ENCODE peak calls at places on chromosome 7, in six cellular contexts. T, K, Y, G, W and C are unnamed samples.

GRCh38 chr7:127588019-127588696 is at the start of gene ARF5:
- DNase-seq in G (peak; percentile 90), K (peak; percentile 86), T (peak; percentile 84), Y (peak; percentile 89), W (peak; percentile 86), C (peak; percentile 86)

GRCh38 chr7:30170460-30171197 is 35.8 kb downstream of the MTURN start:
- DNase-seq in T (no peak), Y (no peak), K (no peak), W (no peak), G (no peak), C (no peak)

GRCh38 chr7:150340875-150341262 is 560 bp downstream of the RARRES2 start:
- DNase-seq in Y (no peak), W (no peak), T (no peak), K (no peak), G (no peak), C (no peak)

GRCh38 chr7:117010375-117011133 is 57.3 kb downstream of the ST7 start:
- DNase-seq in Y (no peak), T (no peak), W (no peak), K (no peak), G (no peak), C (no peak)

GRCh38 chr7:79734158-79734557 is 280.7 kb upstream of the MAGI2 start:
- DNase-seq in W (no peak), T (no peak), Y (no peak), G (no peak), K (no peak), C (no peak)

GRCh38 chr7:147586526-147586925 is 1004.0 kb upstream of the C7orf33 start:
- DNase-seq in K (no peak), T (no peak), W (no peak), G (no peak), Y (no peak), C (no peak)

GRCh38 chr7:38195804-38196595 is 18.0 kb downstream of the STARD3NL start:
- DNase-seq in G (no peak), W (no peak), Y (no peak), K (no peak), T (no peak), C (no peak)

GRCh38 chr7:18128846-18129245 is 101.2 kb upstream of the PRPS1L1 start:
- DNase-seq in W (no peak), Y (no peak), G (no peak), T (no peak), K (no peak), C (no peak)

GRCh38 chr7:115851291-115851690 is 179.3 kb downstream of the TFEC start:
- DNase-seq in Y (no peak), T (no peak), W (peak; percentile 27), G (no peak), K (no peak), C (no peak)

GRCh38 chr7:29620531-29620930 is 56.9 kb downstream of the PRR15 start:
- DNase-seq in G (no peak), T (no peak), Y (no peak), K (no peak), W (no peak), C (no peak)

GRCh38 chr7:100115026-100115425 is 4.1 kb downstream of the TAF6 start:
- DNase-seq in Y (no peak), K (no peak), T (no peak), W (no peak), G (no peak), C (no peak)

GRCh38 chr7:80347173-80347572 is 164.7 kb downstream of the GNAT3 start:
- DNase-seq in K (no peak), G (no peak), W (no peak), Y (no peak), T (no peak), C (no peak)

GRCh38 chr7:2247141-2247985 is 5.3 kb downstream of the NUDT1 start:
- DNase-seq in Y (no peak), K (no peak), W (peak; percentile 51), T (no peak), G (no peak), C (no peak)

GRCh38 chr7:12391922-12392615 is 11.6 kb downstream of the VWDE start:
- DNase-seq in W (no peak), Y (no peak), T (no peak), G (no peak), K (no peak), C (no peak)

GRCh38 chr7:6294839-6295238 is 22.4 kb upstream of the CYTH3 start:
- DNase-seq in W (no peak), T (no peak), K (no peak), Y (no peak), G (no peak), C (no peak)

GRCh38 chr7:66627151-66627681 is 1.5 kb upstream of the KCTD7 start:
- DNase-seq in Y (no peak), G (no peak), W (peak; percentile 52), K (no peak), T (no peak), C (no peak)

GRCh38 chr7:7595451-7595850 is 28.8 kb downstream of the MIOS start:
- DNase-seq in W (peak; percentile 55), Y (no peak), T (peak; percentile 53), G (no peak), K (no peak), C (peak; percentile 45)

GRCh38 chr7:111172573-111172972 is 81.6 kb downstream of the LRRN3 start:
- DNase-seq in K (no peak), Y (no peak), T (no peak), W (no peak), G (no peak), C (no peak)

GRCh38 chr7:45699726-45700390 is 125.7 kb downstream of the ADCY1 start:
- DNase-seq in Y (no peak), K (peak; percentile 16), W (no peak), T (no peak), G (no peak), C (no peak)

GRCh38 chr7:17674166-17674955 is 265.9 kb downstream of the SNX13 start:
- DNase-seq in K (peak; percentile 25), W (no peak), Y (no peak), T (no peak), G (no peak), C (no peak)

GRCh38 chr7:22083711-22084289 is 138.1 kb upstream of the CDCA7L start:
- DNase-seq in Y (no peak), W (no peak), T (no peak), G (no peak), K (no peak), C (no peak)

GRCh38 chr7:151736403-151736909 is 140.5 kb downstream of the PRKAG2 start:
- DNase-seq in W (no peak), T (no peak), G (no peak), K (peak; percentile 85), Y (peak; percentile 59), C (no peak)
- H3K4me3 ChIP-seq in W (no peak overlapping the region), T (no peak overlapping the region), G (no peak overlapping the region), K (peak overlapping the region; percentile 9), Y (no peak overlapping the region), C (no peak overlapping the region)

GRCh38 chr7:126001344-126001743 is 1071.7 kb upstream of the POT1 start:
- DNase-seq in G (no peak), T (no peak), W (no peak), K (no peak), Y (no peak), C (no peak)

DNA sequence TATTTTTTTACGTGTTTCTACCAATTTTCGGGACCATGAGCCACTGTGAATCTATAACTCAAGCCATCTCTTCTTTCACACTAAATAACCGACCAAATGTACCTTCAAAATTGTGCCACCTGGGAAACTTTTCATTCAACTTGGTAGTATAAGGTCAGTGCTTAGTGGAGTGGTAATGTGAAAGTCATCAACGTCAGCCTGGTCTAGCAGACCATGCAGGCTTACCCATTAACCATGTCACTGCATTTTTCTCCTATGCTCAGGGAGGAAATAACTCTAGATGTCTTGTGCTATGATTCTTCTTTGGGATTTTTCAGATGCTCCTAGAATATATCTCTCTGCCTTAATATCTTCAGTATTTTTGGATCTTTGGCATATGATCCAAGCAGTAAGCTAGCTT is 1075.4 kb upstream of the POT1 start:
- DNase-seq in Y (no peak), T (no peak), W (no peak), K (no peak), G (no peak), C (no peak)
- H3K4me1 ChIP-seq in Y (no peaks in the 10 kb centered on the region), T (no peaks in the 10 kb centered on the region), W (no peaks in the 10 kb centered on the region), K (no peaks in the 10 kb centered on the region), G (no peaks in the 10 kb centered on the region), C (no peaks in the 10 kb centered on the region)

GRCh38 chr7:323410-323809 is 33.4 kb downstream of the FOXL3 start:
- DNase-seq in G (no peak), W (no peak), Y (no peak), K (no peak), T (no peak), C (no peak)

GRCh38 chr7:324011-324410 is 34.0 kb downstream of the FOXL3 start:
- DNase-seq in T (no peak), Y (no peak), K (no peak), G (no peak), W (no peak), C (no peak)

GRCh38 chr7:322708-323111 is 32.7 kb downstream of the FOXL3 start:
- DNase-seq in G (no peak), T (no peak), W (no peak), K (no peak), Y (no peak), C (no peak)

GRCh38 chr7:320297-320696 is 30.3 kb downstream of the FOXL3 start:
- DNase-seq in G (no peak), W (no peak), Y (no peak), K (no peak), T (no peak), C (no peak)

GRCh38 chr7:322111-322671 is 32.2 kb downstream of the FOXL3 start:
- DNase-seq in T (peak; percentile 83), Y (peak; percentile 77), K (peak; percentile 67), W (peak; percentile 63), G (peak; percentile 75), C (peak; percentile 95)
- H3K27ac ChIP-seq in T (no peak overlapping the region), Y (no peak overlapping the region), K (no peak overlapping the region), W (no peak overlapping the region), G (no peak overlapping the region), C (no peak overlapping the region)

GRCh38 chr7:112937651-112938390 is 147.6 kb upstream of the TMEM168 start:
- DNase-seq in T (peak; percentile 29), G (no peak), K (no peak), Y (no peak), W (no peak), C (peak; percentile 23)

GRCh38 chr7:112940314-112940732 is 146.3 kb downstream of the GPR85 start:
- DNase-seq in Y (no peak), G (no peak), K (no peak), T (no peak), W (no peak), C (no peak)

GRCh38 chr7:112942981-112943380 is 143.6 kb downstream of the GPR85 start:
- DNase-seq in G (no peak), W (no peak), T (no peak), Y (no peak), K (no peak), C (no peak)

GRCh38 chr7:112939589-112940313 is 146.9 kb downstream of the GPR85 start:
- DNase-seq in Y (peak; percentile 100), G (peak; percentile 100), T (peak; percentile 99), W (peak; percentile 98), K (peak; percentile 99), C (peak; percentile 99)

DNA sequence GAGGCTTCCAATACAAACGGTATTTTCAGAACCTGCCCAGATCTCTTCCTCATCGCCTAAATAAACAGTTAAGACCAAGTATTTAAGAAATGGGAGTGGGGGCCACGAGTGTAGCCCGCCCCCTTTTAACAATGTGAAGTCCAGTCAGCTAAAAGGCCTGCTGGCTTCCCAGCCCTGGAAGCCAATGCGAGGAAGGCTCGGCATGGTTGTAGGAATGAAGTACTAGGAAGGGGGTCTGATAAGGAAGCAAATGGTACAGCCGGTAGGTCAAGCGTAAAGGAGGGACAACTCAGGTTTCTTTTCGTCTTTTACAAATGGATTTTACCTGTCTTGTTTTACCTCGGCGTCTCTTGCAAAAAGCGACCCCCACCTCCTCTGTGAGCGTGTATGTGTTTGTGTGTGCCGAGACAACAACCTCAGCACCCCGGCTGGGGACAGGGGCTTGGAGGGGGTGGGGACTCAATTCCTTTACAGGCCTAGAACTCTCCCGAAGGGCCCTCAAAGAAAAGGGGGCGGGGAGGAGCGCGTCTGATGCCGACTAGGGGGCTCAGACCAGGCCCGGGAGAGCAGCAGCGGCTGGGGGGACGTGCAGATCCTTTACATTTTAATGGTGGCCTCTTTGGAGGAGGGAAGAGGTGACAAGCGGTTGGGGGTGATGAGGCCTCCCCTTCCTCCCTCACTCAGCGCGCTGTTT is 147.6 kb downstream of the GPR85 start:
- DNase-seq in K (no peak), T (no peak), W (peak; percentile 50), Y (peak; percentile 37), G (peak; percentile 68), C (no peak)
- H3K4me3 ChIP-seq in K (peak overlapping the region; percentile 86), T (peak overlapping the region; percentile 95), W (peak overlapping the region; percentile 83), Y (peak overlapping the region; percentile 87), G (peak overlapping the region; percentile 76), C (peak overlapping the region; percentile 84)